ENCODE peak calls at places on chromosomes 6 and 20, in nine cellular contexts. P, Q, I, V, T, N, E, L and J are unnamed samples.

GRCh38 chr6:134642217-134642616 is 307.7 kb downstream of the ALDH8A1 start:
- DNase-seq in P (no peak), Q (no peak), I (no peak), V (no peak), T (no peak), N (no peak), E (no peak), L (no peak), J (no peak)

GRCh38 chr20:9981834-9982233 is 53.0 kb upstream of the ANKEF1 start:
- DNase-seq in P (no peak), Q (no peak), I (no peak), V (no peak), T (no peak), N (no peak), E (no peak), L (no peak), J (no peak)

GRCh38 chr20:53842301-53843099 is 227.9 kb downstream of the BCAS1 start:
- DNase-seq in P (no peak), Q (no peak), I (no peak), V (peak; percentile 54), T (no peak), N (no peak), E (no peak), L (no peak), J (no peak)

GRCh38 chr6:75611702-75612375 is 10.2 kb downstream of the SENP6 start:
- DNase-seq in P (no peak), Q (no peak), I (no peak), V (no peak), T (no peak), N (no peak), E (no peak), L (no peak), J (no peak)

GRCh38 chr20:58708246-58708931 is 15.8 kb downstream of the NPEPL1 start:
- DNase-seq in P (peak; percentile 2), Q (no peak), I (no peak), V (no peak), T (peak; percentile 55), N (peak; percentile 18), E (peak; percentile 7), L (no peak), J (no peak)

GRCh38 chr6:16925461-16925860 is 164.2 kb upstream of the ATXN1 start:
- DNase-seq in P (no peak), Q (no peak), I (no peak), V (no peak), T (no peak), N (no peak), E (no peak), L (no peak), J (no peak)

GRCh38 chr6:163376167-163376566 is 38.4 kb upstream of the QKI start:
- DNase-seq in P (no peak), Q (no peak), I (no peak), V (no peak), T (no peak), N (no peak), E (no peak), L (no peak), J (no peak)

GRCh38 chr6:25280617-25280990 is 1.4 kb downstream of the CARMIL1 start:
- DNase-seq in P (no peak), Q (no peak), I (no peak), V (no peak), T (no peak), N (no peak), E (no peak), L (peak; percentile 12), J (no peak)

GRCh38 chr6:42933195-42933594 is 3.9 kb downstream of the CNPY3 start:
- DNase-seq in P (no peak), Q (no peak), I (no peak), V (no peak), T (no peak), N (no peak), E (no peak), L (no peak), J (no peak)

GRCh38 chr6:108544586-108544985 is 16.1 kb upstream of the FOXO3 start:
- DNase-seq in P (no peak), Q (no peak), I (no peak), V (no peak), T (no peak), N (no peak), E (no peak), L (no peak), J (no peak)

GRCh38 chr6:1094306-1094705 is 217.6 kb upstream of the FOXQ1 start:
- DNase-seq in P (no peak), Q (no peak), I (no peak), V (no peak), T (no peak), N (no peak), E (no peak), L (no peak), J (no peak)

GRCh38 chr6:143843689-143844405 is 709 bp downstream of the LTV1 start:
- DNase-seq in P (no peak), Q (no peak), I (no peak), V (no peak), T (no peak), N (no peak), E (no peak), L (no peak), J (no peak)

GRCh38 chr20:41178904-41179432 is 41.6 kb downstream of the PLCG1 start:
- DNase-seq in P (peak; percentile 15), Q (no peak), I (no peak), V (no peak), T (peak; percentile 65), N (no peak), E (peak; percentile 54), L (no peak), J (no peak)
- H3K27ac ChIP-seq in P (peak overlapping the region; percentile 12), Q (no peak overlapping the region), I (no peak overlapping the region), V (no peak overlapping the region), T (peak overlapping the region; percentile 73), N (peak overlapping the region; percentile 83), E (peak overlapping the region; percentile 89), L (no peak overlapping the region), J (no peak overlapping the region)

GRCh38 chr6:157094038-157094437 is 229.3 kb downstream of the TMEM242 start:
- DNase-seq in P (no peak), Q (no peak), I (no peak), V (peak; percentile 28), T (no peak), N (no peak), E (no peak), L (no peak), J (no peak)

GRCh38 chr6:157096522-157096921 is 226.8 kb downstream of the TMEM242 start:
- DNase-seq in P (no peak), Q (peak; percentile 65), I (no peak), V (no peak), T (no peak), N (no peak), E (peak; percentile 24), L (no peak), J (no peak)

GRCh38 chr6:157096105-157096504 is 227.2 kb downstream of the TMEM242 start:
- DNase-seq in P (no peak), Q (no peak), I (no peak), V (no peak), T (no peak), N (no peak), E (no peak), L (no peak), J (no peak)

GRCh38 chr6:157095569-157095968 is 227.8 kb downstream of the TMEM242 start:
- DNase-seq in P (no peak), Q (no peak), I (no peak), V (no peak), T (no peak), N (no peak), E (no peak), L (no peak), J (no peak)

DNA sequence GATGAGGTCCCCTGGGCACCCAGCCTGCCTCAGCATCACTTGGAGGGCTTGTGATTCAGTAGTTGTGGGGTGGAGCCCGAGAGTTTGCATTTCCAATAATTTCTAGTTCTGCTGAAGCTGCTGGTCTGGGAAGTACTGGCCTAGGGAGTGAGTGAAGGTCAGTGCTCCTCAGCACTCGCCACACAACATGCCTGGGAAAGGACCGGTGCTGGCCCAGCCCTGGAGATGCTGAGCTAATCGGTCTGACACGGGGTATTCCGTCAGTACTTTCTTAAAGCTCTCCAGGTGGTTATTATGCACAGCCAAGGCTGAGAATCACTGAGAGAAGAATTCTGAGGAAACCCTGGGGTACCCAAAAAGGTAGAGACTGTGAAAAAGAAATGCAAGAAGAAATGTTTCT is 228.2 kb downstream of the TMEM242 start:
- DNase-seq in P (no peak), Q (no peak), I (no peak), V (no peak), T (no peak), N (no peak), E (no peak), L (no peak), J (no peak)
- TF ChIP-seq CTCF in P (no peak), Q (no peak), I (no peak), V (no peak), T (no peak), N (no peak), E (no peak), L (no peak), J (no peak)

DNA sequence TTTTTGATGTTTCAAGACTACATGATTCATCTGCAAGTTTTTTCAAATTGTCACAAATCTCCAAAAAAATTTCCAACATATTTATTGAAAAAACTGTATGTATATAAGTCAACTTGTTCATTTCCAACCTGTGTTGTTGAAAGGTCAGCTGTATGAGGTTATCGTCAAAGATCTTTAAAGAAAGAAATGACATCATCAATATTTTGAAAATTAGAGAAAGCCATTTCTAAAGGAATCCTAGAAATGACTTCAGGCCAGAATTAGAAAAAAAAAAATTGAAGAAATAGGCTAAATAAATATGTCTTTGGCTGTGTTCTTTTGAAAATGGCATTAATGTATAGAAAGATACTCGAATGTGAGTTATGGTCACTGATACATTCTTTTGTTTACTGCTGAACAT is 6.8 kb downstream of the RNF146 start:
- DNase-seq in P (no peak), Q (no peak), I (no peak), V (no peak), T (no peak), N (no peak), E (no peak), L (no peak), J (no peak)
- H3K9me3 ChIP-seq in P (no peaks in the 10 kb centered on the region), Q (no peaks in the 10 kb centered on the region), I (no peaks in the 10 kb centered on the region), V (no peaks in the 10 kb centered on the region), T (no peaks in the 10 kb centered on the region), N (no peaks in the 10 kb centered on the region), E (no peaks in the 10 kb centered on the region), L (no peaks in the 10 kb centered on the region), J (no peaks in the 10 kb centered on the region)

GRCh38 chr6:121760640-121761213 is 325.3 kb downstream of the GJA1 start:
- DNase-seq in P (no peak), Q (no peak), I (no peak), V (no peak), T (no peak), N (no peak), E (no peak), L (no peak), J (no peak)

GRCh38 chr6:121760191-121760590 is 324.7 kb downstream of the GJA1 start:
- DNase-seq in P (no peak), Q (no peak), I (no peak), V (no peak), T (no peak), N (no peak), E (no peak), L (no peak), J (no peak)

GRCh38 chr6:121759370-121759769 is 323.9 kb downstream of the GJA1 start:
- DNase-seq in P (no peak), Q (no peak), I (no peak), V (no peak), T (no peak), N (no peak), E (no peak), L (no peak), J (no peak)

GRCh38 chr6:121755500-121755899 is 320.1 kb downstream of the GJA1 start:
- DNase-seq in P (no peak), Q (no peak), I (no peak), V (no peak), T (no peak), N (no peak), E (no peak), L (no peak), J (no peak)

GRCh38 chr6:121756643-121757042 is 321.2 kb downstream of the GJA1 start:
- DNase-seq in P (no peak), Q (no peak), I (no peak), V (no peak), T (no peak), N (no peak), E (no peak), L (no peak), J (no peak)
- H3K27ac ChIP-seq in P (no peak overlapping the region), Q (no peak overlapping the region), I (no peak overlapping the region), V (no peak overlapping the region), T (no peak overlapping the region), N (no peak overlapping the region), E (no peak overlapping the region), L (no peak overlapping the region), J (no peak overlapping the region)